ENCODE peak calls at places on chromosomes 7 and 10, in ten cellular contexts. L, G, J, S, U, H, Q, B, Z and E are unnamed samples.
A peak's percentile ranks its signal among the peaks of the same experiment; 100 is the strongest.

GRCh38 chr10:104353325-104354048 is at the start of gene CFAP58:
- DNase-seq in B (peak; percentile 81), J (peak; percentile 91), Z (peak; percentile 82), H (peak; percentile 82), U (peak; percentile 85), L (peak; percentile 87), S (peak; percentile 91), G (peak; percentile 87), Q (peak; percentile 91), E (peak; percentile 86)

GRCh38 chr10:22365644-22366565 is 20.6 kb downstream of the SPAG6 start:
- DNase-seq in L (no peak), B (no peak), G (no peak), U (no peak), S (no peak), H (no peak), Q (no peak), J (no peak), Z (peak; percentile 57), E (no peak)

GRCh38 chr7:102834999-102835398 is 77.8 kb upstream of the LRRC17 start:
- DNase-seq in L (no peak), G (no peak), H (peak; percentile 28), B (no peak), S (peak; percentile 94), Q (peak; percentile 81), U (no peak), Z (peak; percentile 94), J (no peak), E (no peak)

GRCh38 chr10:36118289-36118688 is 476.2 kb upstream of the FZD8 start:
- DNase-seq in Z (no peak), S (no peak), H (no peak), J (no peak), G (no peak), B (no peak), L (no peak), U (no peak), Q (no peak), E (no peak)

GRCh38 chr7:73721237-73721848 is 1.9 kb upstream of the STX1A start:
- DNase-seq in G (no peak), J (peak; percentile 73), B (no peak), L (peak; percentile 7), S (no peak), U (no peak), Z (no peak), Q (peak; percentile 76), H (no peak), E (peak; percentile 78)

GRCh38 chr10:133277993-133278576 is 1.4 kb upstream of the ADAM8 start:
- DNase-seq in B (no peak), L (no peak), U (no peak), Q (peak; percentile 6), G (no peak), J (no peak), S (no peak), Z (no peak), H (no peak), E (no peak)

GRCh38 chr7:77327067-77327931 is 88.8 kb downstream of the GSAP start:
- DNase-seq in Q (peak; percentile 46), G (no peak), L (no peak), H (peak; percentile 61), Z (peak; percentile 68), J (no peak), U (no peak), B (no peak), S (peak; percentile 34), E (no peak)

GRCh38 chr7:100154651-100155491 is 3.7 kb downstream of the TRAPPC14 start:
- DNase-seq in G (no peak), U (no peak), S (no peak), B (no peak), H (no peak), L (peak; percentile 60), Q (no peak), J (no peak), Z (no peak), E (no peak)